ENCODE peak calls at places on chromosomes 6 and 20, in four cellular contexts. M is MV-4-11, F is left cardiac atrium, S is iris pigment epithelial cell. Z is an unnamed sample.

GRCh38 chr6:33070909-33071308 is 2.5 kb downstream of the HLA-DPA1 start:
- DNase-seq in S (no peak), F (no peak), M (no peak), Z (no peak)

GRCh38 chr6:17754254-17754653 is 47.5 kb upstream of the NUP153 start:
- DNase-seq in F (no peak), M (no peak), S (no peak), Z (no peak)

GRCh38 chr6:150453357-150453756 is 84.5 kb downstream of the IYD start:
- DNase-seq in M (no peak), S (no peak), F (no peak), Z (no peak)

GRCh38 chr6:76275746-76276145 is 203.3 kb upstream of the IMPG1 start:
- DNase-seq in F (no peak), S (no peak), M (peak; percentile 9), Z (no peak)

GRCh38 chr6:30171677-30172471 is 8.5 kb downstream of the TRIM15 start:
- DNase-seq in S (peak; percentile 18), M (no peak), F (no peak), Z (peak; percentile 19)

GRCh38 chr20:59165794-59166709 is 2.4 kb downstream of the ZNF831 start:
- DNase-seq in F (no peak), M (no peak), S (no peak), Z (no peak)

GRCh38 chr6:3124667-3125066 is 6.2 kb downstream of the BPHL start:
- DNase-seq in M (no peak), F (no peak), S (no peak), Z (no peak)

GRCh38 chr6:138434915-138435314 is 30.9 kb downstream of the HEBP2 start:
- DNase-seq in F (no peak), M (peak; percentile 87), S (no peak), Z (no peak)

GRCh38 chr6:30841644-30842504 is 42.4 kb upstream of the DDR1 start:
- DNase-seq in S (peak; percentile 71), F (no peak), M (no peak), Z (peak; percentile 52)

GRCh38 chr20:45114465-45115385 is at the start of gene WFDC5:
- DNase-seq in S (no peak), F (no peak), M (no peak), Z (no peak)

GRCh38 chr6:52176550-52176949 is 9.6 kb upstream of the IL17A start:
- DNase-seq in M (no peak), F (no peak), S (no peak), Z (no peak)

GRCh38 chr6:11439017-11439420 is 98.5 kb upstream of the TMEM170B start:
- DNase-seq in M (peak; percentile 52), S (no peak), F (no peak), Z (no peak)

GRCh38 chr20:41692479-41693135 is 74.4 kb upstream of the CHD6 start:
- DNase-seq in S (peak; percentile 45), F (peak; percentile 91), M (peak; percentile 83), Z (peak; percentile 62)

GRCh38 chr6:106609699-106610098 is 19.6 kb downstream of the RTN4IP1 start:
- DNase-seq in F (no peak), S (peak; percentile 27), M (no peak), Z (no peak)

GRCh38 chr6:161446296-161446925 is 172.6 kb upstream of the AGPAT4 start:
- DNase-seq in S (no peak), F (no peak), M (no peak), Z (no peak)

GRCh38 chr6:142542704-142543233 is 241.0 kb downstream of the ADGRG6 start:
- DNase-seq in F (peak; percentile 56), M (no peak), S (peak; percentile 92), Z (peak; percentile 90)

GRCh38 chr6:42141603-42142117 is 760 bp downstream of the C6orf132 start:
- DNase-seq in M (no peak), F (no peak), S (no peak), Z (no peak)

GRCh38 chr6:143941852-143942627 is 66.0 kb downstream of the PLAGL1 start:
- DNase-seq in F (peak; percentile 45), M (peak; percentile 25), S (peak; percentile 56), Z (peak; percentile 66)

Z was measured in fibroblast of mammary gland.